ENCODE peak calls at places on chromosomes 5 and 9, in nine cellular contexts. B, F, P, W, X, S, H, C and I are unnamed samples.
A peak's percentile ranks its signal among the peaks of the same experiment; 100 is the strongest.

GRCh38 chr9:112526973-112527372 is 40.3 kb downstream of the KIAA1958 start:
- DNase-seq in S (no peak), F (no peak), X (no peak), P (no peak), W (no peak), H (no peak), C (no peak), B (no peak), I (no peak)

GRCh38 chr5:76813982-76814562 is 4.8 kb upstream of the F2RL1 start:
- DNase-seq in C (no peak), W (no peak), P (no peak), B (no peak), S (peak; percentile 98), H (no peak), F (peak; percentile 89), X (peak; percentile 98), I (no peak)

GRCh38 chr5:115246361-115246991 is 16.2 kb downstream of the PGGT1B start:
- DNase-seq in S (peak; percentile 48), H (no peak), F (no peak), P (no peak), X (peak; percentile 39), C (peak; percentile 56), W (no peak), B (no peak), I (peak; percentile 30)

GRCh38 chr9:36327903-36328302 is 69.7 kb upstream of the GNE start:
- DNase-seq in H (no peak), S (peak; percentile 47), C (no peak), F (no peak), W (no peak), X (peak; percentile 41), P (no peak), B (no peak), I (no peak)

GRCh38 chr9:69444021-69444420 is 119.0 kb downstream of the ENTREP1 start:
- DNase-seq in W (no peak), F (peak; percentile 76), X (peak; percentile 78), H (no peak), S (peak; percentile 79), B (no peak), C (no peak), P (no peak), I (no peak)

GRCh38 chr9:97895695-97896332 is 26.5 kb downstream of the TRMO start:
- DNase-seq in B (no peak), S (peak; percentile 15), P (no peak), X (peak; percentile 47), H (peak; percentile 12), F (no peak), W (no peak), C (peak; percentile 7), I (peak; percentile 59)

GRCh38 chr9:96232539-96233241 is 69.3 kb downstream of the HSD17B3 start:
- DNase-seq in S (peak; percentile 56), F (no peak), B (peak; percentile 42), X (peak; percentile 57), W (peak; percentile 20), H (no peak), C (peak; percentile 34), P (no peak), I (peak; percentile 74)

GRCh38 chr5:103891151-103891550 is 328.6 kb upstream of the NUDT12 start:
- DNase-seq in F (peak; percentile 1), B (no peak), P (no peak), H (no peak), W (peak; percentile 15), X (no peak), S (no peak), C (no peak), I (no peak)

GRCh38 chr9:130395810-130396435 is 48.8 kb upstream of the ASS1 start:
- DNase-seq in B (no peak), X (no peak), W (no peak), P (no peak), F (no peak), S (no peak), H (no peak), C (no peak), I (no peak)

GRCh38 chr5:173736374-173736773 is 119.9 kb upstream of the BOD1 start:
- DNase-seq in P (no peak), S (no peak), F (no peak), B (no peak), C (no peak), X (no peak), H (no peak), W (no peak), I (no peak)

GRCh38 chr5:1795931-1796330 is 3.7 kb downstream of the MRPL36 start:
- DNase-seq in P (no peak), B (no peak), W (no peak), X (no peak), S (no peak), C (no peak), F (no peak), H (no peak), I (no peak)

GRCh38 chr9:93955356-93956182 is 414 bp upstream of the BARX1 start:
- DNase-seq in P (no peak), C (peak; percentile 26), F (no peak), H (peak; percentile 62), X (no peak), B (no peak), S (no peak), W (no peak), I (peak; percentile 95)

GRCh38 chr9:121736147-121736721 is 84.8 kb downstream of the DAB2IP start:
- DNase-seq in F (no peak), B (no peak), W (peak; percentile 19), P (no peak), C (no peak), X (no peak), H (no peak), S (peak; percentile 25), I (peak; percentile 99)

GRCh38 chr5:175860531-175861045 is 10.8 kb upstream of the CPLX2 start:
- DNase-seq in H (no peak), B (no peak), X (no peak), S (no peak), P (no peak), W (no peak), C (no peak), F (no peak), I (no peak)

GRCh38 chr5:71932649-71933338 is 174.5 kb upstream of the MAP1B start:
- DNase-seq in B (no peak), X (peak; percentile 58), H (peak; percentile 41), W (no peak), C (no peak), P (peak; percentile 90), S (peak; percentile 67), F (peak; percentile 37), I (peak; percentile 59)

GRCh38 chr5:181149806-181150733 is 2.7 kb downstream of the OR2V2 start:
- DNase-seq in X (no peak), B (no peak), S (no peak), H (no peak), C (no peak), P (no peak), F (no peak), W (no peak), I (no peak)

GRCh38 chr5:21159526-21160059 is 1171.6 kb upstream of the CDH18 start:
- DNase-seq in S (no peak), H (no peak), F (no peak), P (no peak), C (no peak), B (no peak), W (no peak), X (no peak), I (no peak)

GRCh38 chr5:68088302-68088701 is 127.3 kb upstream of the PIK3R1 start:
- DNase-seq in P (no peak), B (no peak), S (peak; percentile 82), X (peak; percentile 91), H (no peak), C (no peak), W (no peak), F (peak; percentile 62), I (no peak)

GRCh38 chr5:178387856-178388190 is 155.2 kb upstream of the PHYKPL start:
- DNase-seq in B (no peak), X (no peak), P (no peak), H (no peak), S (no peak), F (no peak), C (no peak), W (no peak), I (peak; percentile 36)

GRCh38 chr9:134390537-134390936 is 64.3 kb downstream of the RXRA start:
- DNase-seq in C (no peak), W (no peak), X (no peak), B (peak; percentile 78), F (no peak), P (no peak), S (no peak), H (no peak), I (no peak)

GRCh38 chr9:69308217-69308931 is 16.6 kb upstream of the ENTREP1 start:
- DNase-seq in S (no peak), B (no peak), C (no peak), F (no peak), X (no peak), W (no peak), H (no peak), P (no peak), I (no peak)

GRCh38 chr5:93794954-93795353 is 53.6 kb upstream of the POU5F2 start:
- DNase-seq in P (no peak), X (no peak), W (no peak), H (no peak), C (no peak), S (no peak), B (no peak), F (no peak), I (no peak)

GRCh38 chr9:77866882-77867281 is 164.7 kb downstream of the GNAQ start:
- DNase-seq in B (no peak), X (no peak), S (no peak), W (no peak), H (no peak), F (no peak), C (no peak), P (no peak), I (no peak)

GRCh38 chr5:9479981-9480380 is 65.9 kb downstream of the SEMA5A start:
- DNase-seq in F (no peak), C (no peak), X (peak; percentile 83), B (no peak), W (no peak), P (no peak), H (no peak), S (no peak), I (no peak)

GRCh38 chr9:10946676-10947410 is 334.0 kb upstream of the PTPRD start:
- DNase-seq in B (no peak), X (no peak), C (no peak), H (no peak), P (no peak), S (no peak), F (no peak), W (no peak), I (no peak)

GRCh38 chr5:170109059-170110031 is 3.6 kb downstream of the FOXI1 start:
- DNase-seq in B (no peak), F (no peak), P (no peak), W (no peak), X (no peak), H (no peak), C (no peak), S (no peak), I (peak; percentile 50)

GRCh38 chr5:10555134-10555733 is 8.6 kb upstream of the ANKRD33B start:
- DNase-seq in P (peak; percentile 47), W (no peak), S (peak; percentile 91), C (peak; percentile 38), B (no peak), F (peak; percentile 79), X (peak; percentile 96), H (no peak), I (no peak)

GRCh38 chr9:20382460-20383071 is 239.7 kb downstream of the MLLT3 start:
- DNase-seq in S (peak; percentile 78), W (no peak), X (peak; percentile 15), H (no peak), B (no peak), F (no peak), C (no peak), P (no peak), I (no peak)

GRCh38 chr5:63245271-63245670 is 666.7 kb downstream of the LRRC70 start:
- DNase-seq in P (no peak), X (no peak), H (no peak), C (no peak), B (no peak), W (no peak), F (no peak), S (no peak), I (no peak)

GRCh38 chr5:168211245-168211644 is 80.2 kb upstream of the WWC1 start:
- DNase-seq in W (no peak), C (no peak), P (no peak), X (no peak), B (no peak), H (no peak), F (no peak), S (no peak), I (no peak)

GRCh38 chr5:77859306-77859705 is 83.2 kb upstream of the TBCA start:
- DNase-seq in F (no peak), W (no peak), C (no peak), H (no peak), P (no peak), X (no peak), S (peak; percentile 28), B (no peak), I (no peak)